ENCODE peak calls at places on chromosomes 1 and 21, in nine cellular contexts. One of them, this sample, is unnamed.

GRCh38 chr1:13749543-13750307 is 49.7 kb downstream of the PRDM2 start:
- DNase-seq in GM12865: peak
- DNase-seq in HFFc6: peak
- DNase-seq in GM10248: no peak
- DNase-seq in A549: peak
- DNase-seq in colonic mucosa: no peak
- DNase-seq in choroid plexus epithelial cell: peak
- DNase-seq in neural progenitor cell: peak
- DNase-seq in cardiac fibroblast: peak
- DNase-seq in this sample: peak

GRCh38 chr1:3903141-3904005 is 3.3 kb upstream of the C1orf174 start:
- DNase-seq in A549: no peak
- DNase-seq in GM10248: no peak
- DNase-seq in HFFc6: no peak
- DNase-seq in choroid plexus epithelial cell: peak
- DNase-seq in colonic mucosa: peak
- DNase-seq in GM12865: peak
- DNase-seq in cardiac fibroblast: no peak
- DNase-seq in neural progenitor cell: no peak
- DNase-seq in this sample: no peak

GRCh38 chr21:46149205-46149901 is 6.0 kb downstream of the FTCD start:
- DNase-seq in GM12865: no peak
- DNase-seq in cardiac fibroblast: no peak
- DNase-seq in choroid plexus epithelial cell: no peak
- DNase-seq in neural progenitor cell: no peak
- DNase-seq in colonic mucosa: no peak
- DNase-seq in GM10248: no peak
- DNase-seq in A549: no peak
- DNase-seq in HFFc6: no peak
- DNase-seq in this sample: no peak

GRCh38 chr21:38380391-38381137 is 117.7 kb downstream of the ERG start:
- DNase-seq in cardiac fibroblast: peak
- DNase-seq in HFFc6: peak
- DNase-seq in GM10248: no peak
- DNase-seq in colonic mucosa: no peak
- DNase-seq in choroid plexus epithelial cell: peak
- DNase-seq in neural progenitor cell: no peak
- DNase-seq in A549: peak
- DNase-seq in GM12865: no peak
- DNase-seq in this sample: no peak

GRCh38 chr1:92709738-92710137 is 75.2 kb downstream of the EVI5 start:
- DNase-seq in colonic mucosa: no peak
- DNase-seq in A549: peak
- DNase-seq in GM12865: no peak
- DNase-seq in GM10248: no peak
- DNase-seq in choroid plexus epithelial cell: peak
- DNase-seq in HFFc6: peak
- DNase-seq in neural progenitor cell: no peak
- DNase-seq in cardiac fibroblast: peak
- DNase-seq in this sample: no peak

GRCh38 chr1:51093566-51093965 is 8.5 kb upstream of the C1orf185 start:
- DNase-seq in colonic mucosa: no peak
- DNase-seq in GM10248: no peak
- DNase-seq in cardiac fibroblast: peak
- DNase-seq in neural progenitor cell: no peak
- DNase-seq in GM12865: no peak
- DNase-seq in choroid plexus epithelial cell: peak
- DNase-seq in A549: no peak
- DNase-seq in HFFc6: no peak
- DNase-seq in this sample: no peak

GRCh38 chr1:65514083-65514482 is 93.6 kb downstream of the LEPR start:
- DNase-seq in choroid plexus epithelial cell: peak
- DNase-seq in cardiac fibroblast: peak
- DNase-seq in colonic mucosa: no peak
- DNase-seq in A549: peak
- DNase-seq in GM10248: no peak
- DNase-seq in GM12865: no peak
- DNase-seq in HFFc6: peak
- DNase-seq in neural progenitor cell: no peak
- DNase-seq in this sample: peak

GRCh38 chr21:46128106-46128982 is 27.0 kb downstream of the FTCD start:
- DNase-seq in cardiac fibroblast: peak
- DNase-seq in choroid plexus epithelial cell: no peak
- DNase-seq in GM10248: no peak
- DNase-seq in GM12865: no peak
- DNase-seq in HFFc6: no peak
- DNase-seq in neural progenitor cell: peak
- DNase-seq in colonic mucosa: no peak
- DNase-seq in A549: no peak
- DNase-seq in this sample: no peak

GRCh38 chr21:44353200-44353970 is at the start of gene TRPM2:
- DNase-seq in GM12865: peak
- DNase-seq in cardiac fibroblast: peak
- DNase-seq in colonic mucosa: no peak
- DNase-seq in GM10248: peak
- DNase-seq in HFFc6: no peak
- DNase-seq in neural progenitor cell: no peak
- DNase-seq in choroid plexus epithelial cell: peak
- DNase-seq in A549: no peak
- DNase-seq in this sample: peak

GRCh38 chr1:239676522-239677273 is 290.3 kb downstream of the CHRM3 start:
- DNase-seq in choroid plexus epithelial cell: no peak
- DNase-seq in cardiac fibroblast: no peak
- DNase-seq in colonic mucosa: no peak
- DNase-seq in neural progenitor cell: no peak
- DNase-seq in A549: no peak
- DNase-seq in GM12865: no peak
- DNase-seq in GM10248: no peak
- DNase-seq in HFFc6: no peak
- DNase-seq in this sample: no peak

GRCh38 chr1:50416553-50417453 is 6.4 kb downstream of the DMRTA2 start:
- DNase-seq in GM10248: no peak
- DNase-seq in cardiac fibroblast: no peak
- DNase-seq in choroid plexus epithelial cell: no peak
- DNase-seq in colonic mucosa: no peak
- DNase-seq in neural progenitor cell: peak
- DNase-seq in HFFc6: no peak
- DNase-seq in A549: no peak
- DNase-seq in GM12865: no peak
- DNase-seq in this sample: no peak

DNA sequence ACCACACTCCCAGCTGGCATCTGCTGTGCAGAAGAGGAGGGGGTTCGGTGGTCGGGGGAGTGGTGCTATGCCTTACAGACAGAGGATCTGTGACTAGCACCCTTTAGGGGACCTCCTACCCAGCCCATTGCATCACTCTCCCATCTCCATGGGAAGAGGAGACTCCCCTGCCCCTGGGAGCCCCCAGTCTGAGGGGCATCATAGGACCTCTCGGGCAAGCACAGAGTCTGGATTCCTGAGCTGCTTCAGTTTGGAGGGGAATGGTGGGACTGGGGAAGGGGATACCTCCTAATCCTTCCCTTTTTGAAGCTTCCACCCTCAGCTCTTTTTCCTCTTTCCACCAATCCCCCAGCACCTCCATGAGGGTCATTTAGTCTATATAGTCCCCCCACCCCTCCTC is 1.4 kb downstream of the INSRR start:
- DNase-seq in colonic mucosa: no peak
- DNase-seq in GM10248: no peak
- DNase-seq in neural progenitor cell: no peak
- DNase-seq in A549: no peak
- DNase-seq in choroid plexus epithelial cell: no peak
- DNase-seq in GM12865: no peak
- DNase-seq in HFFc6: no peak
- DNase-seq in cardiac fibroblast: no peak
- DNase-seq in this sample: no peak
- TF ChIP-seq CTCF in colonic mucosa: no peak
- TF ChIP-seq CTCF in GM10248: no peak
- TF ChIP-seq CTCF in neural progenitor cell: no peak
- TF ChIP-seq CTCF in A549: no peak
- TF ChIP-seq CTCF in choroid plexus epithelial cell: no peak
- TF ChIP-seq CTCF in GM12865: no peak
- TF ChIP-seq CTCF in HFFc6: no peak
- TF ChIP-seq CTCF in cardiac fibroblast: no peak
- TF ChIP-seq CTCF in this sample: no peak

GRCh38 chr1:193519922-193520321 is 333.5 kb upstream of the B3GALT2 start:
- DNase-seq in GM12865: no peak
- DNase-seq in HFFc6: no peak
- DNase-seq in choroid plexus epithelial cell: no peak
- DNase-seq in neural progenitor cell: peak
- DNase-seq in A549: no peak
- DNase-seq in cardiac fibroblast: no peak
- DNase-seq in colonic mucosa: no peak
- DNase-seq in GM10248: no peak
- DNase-seq in this sample: no peak
- TF ChIP-seq CTCF in GM12865: no peak
- TF ChIP-seq CTCF in HFFc6: no peak
- TF ChIP-seq CTCF in choroid plexus epithelial cell: no peak
- TF ChIP-seq CTCF in neural progenitor cell: no peak
- TF ChIP-seq CTCF in A549: no peak
- TF ChIP-seq CTCF in cardiac fibroblast: no peak
- TF ChIP-seq CTCF in colonic mucosa: no peak
- TF ChIP-seq CTCF in GM10248: no peak
- TF ChIP-seq CTCF in this sample: no peak

DNA sequence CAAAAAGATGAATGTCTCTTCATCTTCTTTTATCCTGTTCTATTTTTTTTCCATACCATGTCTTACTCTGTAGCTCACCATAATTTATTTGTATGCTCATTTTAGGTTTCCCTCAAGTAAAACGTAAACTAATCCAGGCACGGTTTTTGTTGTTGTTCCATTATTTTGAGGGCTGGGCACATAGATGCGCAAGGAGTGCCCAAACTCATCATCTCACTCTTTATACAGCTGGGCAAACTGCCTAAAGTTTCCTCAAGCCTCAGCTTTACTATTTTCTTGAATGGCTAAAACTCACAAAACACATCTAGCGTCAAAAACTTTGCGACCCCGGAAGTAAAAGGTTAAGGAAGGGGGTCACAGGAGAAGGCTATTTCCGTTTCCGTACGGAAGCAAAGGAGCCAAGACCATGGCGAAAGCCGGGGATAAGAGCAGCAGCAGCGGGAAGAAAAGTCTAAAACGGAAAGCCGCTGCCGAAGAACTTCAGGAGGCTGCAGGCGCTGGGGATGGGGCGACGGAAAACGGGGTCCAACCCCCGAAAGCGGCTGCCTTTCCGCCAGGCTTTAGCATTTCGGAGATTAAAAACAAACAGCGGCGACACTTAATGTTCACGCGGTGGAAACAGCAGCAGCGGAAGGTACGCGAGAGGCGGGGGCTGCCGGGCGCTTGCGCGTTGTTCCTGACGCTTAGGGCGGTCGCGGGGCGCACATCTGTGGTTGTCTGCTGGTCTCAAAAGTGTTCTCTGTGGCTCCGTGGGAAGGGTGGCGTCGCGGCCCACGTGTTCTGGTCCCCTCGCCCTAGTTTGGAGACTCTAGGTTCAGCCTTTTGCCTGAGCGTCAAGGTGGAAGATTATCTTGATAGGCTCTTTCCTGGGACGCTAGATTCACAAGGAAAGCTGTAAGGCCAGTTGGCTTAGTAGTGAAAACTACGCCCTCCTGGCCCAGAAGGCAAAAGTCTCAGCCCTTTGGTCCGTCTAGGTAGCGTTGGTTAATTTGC is at the start of gene RPF1:
- DNase-seq in A549: peak
- DNase-seq in neural progenitor cell: peak
- DNase-seq in HFFc6: peak
- DNase-seq in choroid plexus epithelial cell: peak
- DNase-seq in GM10248: peak
- DNase-seq in colonic mucosa: peak
- DNase-seq in GM12865: peak
- DNase-seq in cardiac fibroblast: peak
- DNase-seq in this sample: peak
- TF ChIP-seq CTCF in A549: no peak
- TF ChIP-seq CTCF in neural progenitor cell: no peak
- TF ChIP-seq CTCF in HFFc6: no peak
- TF ChIP-seq CTCF in choroid plexus epithelial cell: no peak
- TF ChIP-seq CTCF in GM10248: no peak
- TF ChIP-seq CTCF in colonic mucosa: no peak
- TF ChIP-seq CTCF in GM12865: no peak
- TF ChIP-seq CTCF in cardiac fibroblast: no peak
- TF ChIP-seq CTCF in this sample: no peak

GRCh38 chr1:34740161-34740875 is 14.5 kb upstream of the GJB5 start:
- DNase-seq in cardiac fibroblast: peak
- DNase-seq in GM10248: no peak
- DNase-seq in choroid plexus epithelial cell: peak
- DNase-seq in colonic mucosa: no peak
- DNase-seq in neural progenitor cell: peak
- DNase-seq in A549: no peak
- DNase-seq in HFFc6: no peak
- DNase-seq in GM12865: no peak
- DNase-seq in this sample: no peak

GRCh38 chr1:34743775-34744174 is 11.1 kb upstream of the GJB5 start:
- DNase-seq in colonic mucosa: no peak
- DNase-seq in cardiac fibroblast: no peak
- DNase-seq in choroid plexus epithelial cell: no peak
- DNase-seq in A549: no peak
- DNase-seq in GM12865: no peak
- DNase-seq in neural progenitor cell: no peak
- DNase-seq in GM10248: no peak
- DNase-seq in HFFc6: no peak
- DNase-seq in this sample: no peak

GRCh38 chr1:34745666-34746065 is 9.2 kb upstream of the GJB5 start:
- DNase-seq in neural progenitor cell: no peak
- DNase-seq in colonic mucosa: no peak
- DNase-seq in A549: no peak
- DNase-seq in GM10248: no peak
- DNase-seq in GM12865: no peak
- DNase-seq in cardiac fibroblast: no peak
- DNase-seq in choroid plexus epithelial cell: no peak
- DNase-seq in HFFc6: no peak
- DNase-seq in this sample: no peak

GRCh38 chr1:34744851-34745250 is 10.0 kb upstream of the GJB5 start:
- DNase-seq in GM12865: no peak
- DNase-seq in colonic mucosa: no peak
- DNase-seq in neural progenitor cell: no peak
- DNase-seq in choroid plexus epithelial cell: no peak
- DNase-seq in HFFc6: no peak
- DNase-seq in GM10248: no peak
- DNase-seq in cardiac fibroblast: no peak
- DNase-seq in A549: no peak
- DNase-seq in this sample: no peak

DNA sequence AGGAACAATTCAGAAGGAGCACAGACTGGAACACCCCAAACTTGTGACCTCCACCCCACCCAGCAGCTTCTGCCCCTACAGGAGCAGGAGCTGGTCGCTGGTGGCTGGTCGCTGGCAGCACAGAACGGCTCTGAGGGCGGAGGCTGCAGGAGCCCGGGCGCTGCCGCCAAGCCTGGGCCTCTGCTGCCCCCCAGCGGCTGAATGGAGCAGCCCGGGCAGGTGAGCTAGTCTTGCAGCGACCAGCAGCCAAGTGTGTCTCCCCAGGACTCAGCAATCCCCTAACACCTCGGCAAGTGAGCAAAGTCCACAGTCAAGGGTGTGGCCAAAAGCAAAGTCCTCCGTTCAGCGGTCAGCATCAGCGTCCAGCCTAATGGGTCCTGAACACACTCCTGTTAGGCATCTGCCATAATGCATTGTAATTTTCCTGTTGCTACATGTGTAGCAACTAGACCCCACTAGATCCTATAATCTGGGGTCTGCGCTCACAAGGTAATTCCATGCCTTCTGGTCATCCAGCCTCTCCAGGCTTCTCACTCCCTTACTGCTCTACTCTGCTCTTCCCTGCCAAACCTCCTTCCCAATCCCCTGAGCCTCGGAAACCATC is 12.1 kb upstream of the GJB5 start:
- DNase-seq in neural progenitor cell: peak
- DNase-seq in A549: peak
- DNase-seq in cardiac fibroblast: peak
- DNase-seq in colonic mucosa: peak
- DNase-seq in GM10248: peak
- DNase-seq in GM12865: peak
- DNase-seq in HFFc6: peak
- DNase-seq in choroid plexus epithelial cell: peak
- DNase-seq in this sample: peak
- TF ChIP-seq CTCF in neural progenitor cell: peak
- TF ChIP-seq CTCF in A549: peak
- TF ChIP-seq CTCF in cardiac fibroblast: peak
- TF ChIP-seq CTCF in colonic mucosa: peak
- TF ChIP-seq CTCF in GM10248: peak
- TF ChIP-seq CTCF in GM12865: peak
- TF ChIP-seq CTCF in HFFc6: peak
- TF ChIP-seq CTCF in choroid plexus epithelial cell: peak
- TF ChIP-seq CTCF in this sample: peak

This sample was measured in gastrocnemius medialis.